ENCODE peak calls at places on chromosome 19, in seven cellular contexts. One of them, this sample, is unnamed.

GRCh38 chr19:46529622-46530451 is 34.2 kb upstream of the PNMA8B start:
- DNase-seq in colonic mucosa: peak
- DNase-seq in fibroblast of lung: peak
- DNase-seq in astrocyte of the spinal cord: peak
- DNase-seq in neural progenitor cell: peak
- DNase-seq in psoas muscle: peak
- DNase-seq in AG09309: no peak
- DNase-seq in this sample: peak

GRCh38 chr19:48403606-48404005 is 10.1 kb downstream of the GRIN2D start:
- DNase-seq in neural progenitor cell: peak
- DNase-seq in AG09309: no peak
- DNase-seq in fibroblast of lung: peak
- DNase-seq in colonic mucosa: peak
- DNase-seq in psoas muscle: no peak
- DNase-seq in astrocyte of the spinal cord: peak
- DNase-seq in this sample: no peak

GRCh38 chr19:57934820-57935665 is at the start of gene ZNF418:
- DNase-seq in neural progenitor cell: peak
- DNase-seq in colonic mucosa: peak
- DNase-seq in astrocyte of the spinal cord: peak
- DNase-seq in fibroblast of lung: peak
- DNase-seq in psoas muscle: peak
- DNase-seq in AG09309: peak
- DNase-seq in this sample: peak

GRCh38 chr19:29965529-29965928 is 23.5 kb downstream of the URI1 start:
- DNase-seq in psoas muscle: no peak
- DNase-seq in neural progenitor cell: no peak
- DNase-seq in AG09309: no peak
- DNase-seq in fibroblast of lung: peak
- DNase-seq in colonic mucosa: no peak
- DNase-seq in astrocyte of the spinal cord: peak
- DNase-seq in this sample: no peak

GRCh38 chr19:45769821-45770191 is 754 bp upstream of the SIX5 start:
- DNase-seq in psoas muscle: peak
- DNase-seq in AG09309: no peak
- DNase-seq in astrocyte of the spinal cord: no peak
- DNase-seq in neural progenitor cell: peak
- DNase-seq in colonic mucosa: peak
- DNase-seq in fibroblast of lung: no peak
- DNase-seq in this sample: peak

GRCh38 chr19:43599635-43600295 is 3.4 kb downstream of the ZNF576 start:
- DNase-seq in fibroblast of lung: no peak
- DNase-seq in astrocyte of the spinal cord: no peak
- DNase-seq in colonic mucosa: no peak
- DNase-seq in psoas muscle: no peak
- DNase-seq in AG09309: no peak
- DNase-seq in neural progenitor cell: no peak
- DNase-seq in this sample: no peak

GRCh38 chr19:10510301-10510802 is 6.9 kb downstream of the S1PR5 start:
- DNase-seq in psoas muscle: no peak
- DNase-seq in AG09309: no peak
- DNase-seq in astrocyte of the spinal cord: no peak
- DNase-seq in colonic mucosa: no peak
- DNase-seq in fibroblast of lung: no peak
- DNase-seq in neural progenitor cell: peak
- DNase-seq in this sample: no peak

GRCh38 chr19:18580311-18580710 is 8.3 kb upstream of the REX1BD start:
- DNase-seq in AG09309: no peak
- DNase-seq in psoas muscle: no peak
- DNase-seq in neural progenitor cell: no peak
- DNase-seq in fibroblast of lung: no peak
- DNase-seq in colonic mucosa: no peak
- DNase-seq in astrocyte of the spinal cord: no peak
- DNase-seq in this sample: no peak

GRCh38 chr19:18468517-18468916 is 30.6 kb upstream of the ISYNA1 start:
- DNase-seq in colonic mucosa: no peak
- DNase-seq in astrocyte of the spinal cord: no peak
- DNase-seq in psoas muscle: peak
- DNase-seq in neural progenitor cell: no peak
- DNase-seq in AG09309: no peak
- DNase-seq in fibroblast of lung: no peak
- DNase-seq in this sample: no peak

GRCh38 chr19:18775586-18776287 is 15.4 kb downstream of the COMP start:
- DNase-seq in colonic mucosa: no peak
- DNase-seq in psoas muscle: no peak
- DNase-seq in AG09309: no peak
- DNase-seq in fibroblast of lung: peak
- DNase-seq in neural progenitor cell: no peak
- DNase-seq in astrocyte of the spinal cord: peak
- DNase-seq in this sample: no peak

GRCh38 chr19:36488816-36489138 is 584 bp downstream of the ZNF566 start:
- DNase-seq in astrocyte of the spinal cord: peak
- DNase-seq in colonic mucosa: no peak
- DNase-seq in fibroblast of lung: no peak
- DNase-seq in neural progenitor cell: peak
- DNase-seq in psoas muscle: no peak
- DNase-seq in AG09309: no peak
- DNase-seq in this sample: no peak

GRCh38 chr19:4388171-4389063 is 11.9 kb downstream of the SH3GL1 start:
- DNase-seq in AG09309: no peak
- DNase-seq in colonic mucosa: no peak
- DNase-seq in astrocyte of the spinal cord: no peak
- DNase-seq in fibroblast of lung: no peak
- DNase-seq in psoas muscle: peak
- DNase-seq in neural progenitor cell: peak
- DNase-seq in this sample: no peak

GRCh38 chr19:38486731-38487336 is 53.3 kb downstream of the RYR1 start:
- DNase-seq in colonic mucosa: no peak
- DNase-seq in psoas muscle: no peak
- DNase-seq in neural progenitor cell: no peak
- DNase-seq in astrocyte of the spinal cord: no peak
- DNase-seq in fibroblast of lung: no peak
- DNase-seq in AG09309: no peak
- DNase-seq in this sample: no peak

GRCh38 chr19:53810891-53811290 is 13.2 kb downstream of the NLRP12 start:
- DNase-seq in AG09309: no peak
- DNase-seq in astrocyte of the spinal cord: no peak
- DNase-seq in psoas muscle: no peak
- DNase-seq in fibroblast of lung: no peak
- DNase-seq in neural progenitor cell: no peak
- DNase-seq in colonic mucosa: no peak
- DNase-seq in this sample: no peak

GRCh38 chr19:51714848-51715247 is 8.9 kb downstream of the HAS1 start:
- DNase-seq in neural progenitor cell: no peak
- DNase-seq in astrocyte of the spinal cord: no peak
- DNase-seq in AG09309: no peak
- DNase-seq in fibroblast of lung: no peak
- DNase-seq in colonic mucosa: no peak
- DNase-seq in psoas muscle: no peak
- DNase-seq in this sample: no peak

GRCh38 chr19:35085947-35086346 is 29.7 kb upstream of the FXYD3 start:
- DNase-seq in colonic mucosa: no peak
- DNase-seq in psoas muscle: no peak
- DNase-seq in neural progenitor cell: no peak
- DNase-seq in astrocyte of the spinal cord: no peak
- DNase-seq in fibroblast of lung: no peak
- DNase-seq in AG09309: no peak
- DNase-seq in this sample: no peak

GRCh38 chr19:38135150-38135998 is 88.6 kb downstream of the DPF1 start:
- DNase-seq in neural progenitor cell: peak
- DNase-seq in colonic mucosa: no peak
- DNase-seq in fibroblast of lung: no peak
- DNase-seq in astrocyte of the spinal cord: peak
- DNase-seq in AG09309: no peak
- DNase-seq in psoas muscle: peak
- DNase-seq in this sample: no peak

GRCh38 chr19:46478356-46478986 is 7.1 kb upstream of the PNMA8A start:
- DNase-seq in psoas muscle: no peak
- DNase-seq in AG09309: no peak
- DNase-seq in astrocyte of the spinal cord: peak
- DNase-seq in neural progenitor cell: peak
- DNase-seq in colonic mucosa: no peak
- DNase-seq in fibroblast of lung: peak
- DNase-seq in this sample: no peak

GRCh38 chr19:55699221-55699620 is 24.2 kb downstream of the EPN1 start:
- DNase-seq in fibroblast of lung: no peak
- DNase-seq in astrocyte of the spinal cord: no peak
- DNase-seq in psoas muscle: no peak
- DNase-seq in colonic mucosa: no peak
- DNase-seq in AG09309: no peak
- DNase-seq in neural progenitor cell: no peak
- DNase-seq in this sample: no peak

GRCh38 chr19:23817519-23817918 is 58.8 kb upstream of the ZNF681 start:
- DNase-seq in psoas muscle: no peak
- DNase-seq in fibroblast of lung: peak
- DNase-seq in astrocyte of the spinal cord: no peak
- DNase-seq in colonic mucosa: peak
- DNase-seq in neural progenitor cell: peak
- DNase-seq in AG09309: no peak
- DNase-seq in this sample: peak
- TF ChIP-seq CTCF in psoas muscle: peak
- TF ChIP-seq CTCF in fibroblast of lung: peak
- TF ChIP-seq CTCF in astrocyte of the spinal cord: peak
- TF ChIP-seq CTCF in colonic mucosa: peak
- TF ChIP-seq CTCF in neural progenitor cell: peak
- TF ChIP-seq CTCF in AG09309: peak
- TF ChIP-seq CTCF in this sample: peak

DNA sequence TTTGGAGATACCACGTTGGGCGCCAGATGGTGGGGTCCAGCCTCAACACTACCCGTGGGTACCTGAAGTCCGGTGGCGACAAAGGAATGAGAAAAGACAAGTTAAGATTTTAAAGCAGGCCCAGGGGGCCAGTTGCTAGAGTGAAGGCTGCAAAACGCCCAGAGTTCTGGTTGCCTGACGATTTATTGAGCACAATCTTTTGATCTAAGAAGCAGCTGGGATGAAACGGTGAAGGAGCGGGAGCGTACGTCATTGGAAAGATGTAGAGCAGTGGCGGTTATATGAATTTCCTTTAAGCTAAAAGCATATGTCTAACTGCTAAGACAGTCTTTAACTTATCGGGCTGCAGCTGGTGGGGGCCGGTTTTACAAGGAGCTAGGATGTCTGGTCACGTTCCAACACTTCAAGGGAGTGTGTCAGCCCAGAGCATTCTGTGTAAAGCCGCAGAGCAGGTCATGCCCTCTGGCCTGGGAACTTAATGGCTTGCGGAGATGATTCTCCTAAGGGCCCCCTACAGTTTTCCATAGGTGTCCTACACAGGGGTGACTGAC is 28.9 kb upstream of the EVI5L start:
- DNase-seq in AG09309: no peak
- DNase-seq in colonic mucosa: no peak
- DNase-seq in fibroblast of lung: no peak
- DNase-seq in psoas muscle: no peak
- DNase-seq in neural progenitor cell: no peak
- DNase-seq in astrocyte of the spinal cord: no peak
- DNase-seq in this sample: no peak
- TF ChIP-seq CTCF in AG09309: no peak
- TF ChIP-seq CTCF in colonic mucosa: no peak
- TF ChIP-seq CTCF in fibroblast of lung: no peak
- TF ChIP-seq CTCF in psoas muscle: no peak
- TF ChIP-seq CTCF in neural progenitor cell: no peak
- TF ChIP-seq CTCF in astrocyte of the spinal cord: no peak
- TF ChIP-seq CTCF in this sample: no peak

DNA sequence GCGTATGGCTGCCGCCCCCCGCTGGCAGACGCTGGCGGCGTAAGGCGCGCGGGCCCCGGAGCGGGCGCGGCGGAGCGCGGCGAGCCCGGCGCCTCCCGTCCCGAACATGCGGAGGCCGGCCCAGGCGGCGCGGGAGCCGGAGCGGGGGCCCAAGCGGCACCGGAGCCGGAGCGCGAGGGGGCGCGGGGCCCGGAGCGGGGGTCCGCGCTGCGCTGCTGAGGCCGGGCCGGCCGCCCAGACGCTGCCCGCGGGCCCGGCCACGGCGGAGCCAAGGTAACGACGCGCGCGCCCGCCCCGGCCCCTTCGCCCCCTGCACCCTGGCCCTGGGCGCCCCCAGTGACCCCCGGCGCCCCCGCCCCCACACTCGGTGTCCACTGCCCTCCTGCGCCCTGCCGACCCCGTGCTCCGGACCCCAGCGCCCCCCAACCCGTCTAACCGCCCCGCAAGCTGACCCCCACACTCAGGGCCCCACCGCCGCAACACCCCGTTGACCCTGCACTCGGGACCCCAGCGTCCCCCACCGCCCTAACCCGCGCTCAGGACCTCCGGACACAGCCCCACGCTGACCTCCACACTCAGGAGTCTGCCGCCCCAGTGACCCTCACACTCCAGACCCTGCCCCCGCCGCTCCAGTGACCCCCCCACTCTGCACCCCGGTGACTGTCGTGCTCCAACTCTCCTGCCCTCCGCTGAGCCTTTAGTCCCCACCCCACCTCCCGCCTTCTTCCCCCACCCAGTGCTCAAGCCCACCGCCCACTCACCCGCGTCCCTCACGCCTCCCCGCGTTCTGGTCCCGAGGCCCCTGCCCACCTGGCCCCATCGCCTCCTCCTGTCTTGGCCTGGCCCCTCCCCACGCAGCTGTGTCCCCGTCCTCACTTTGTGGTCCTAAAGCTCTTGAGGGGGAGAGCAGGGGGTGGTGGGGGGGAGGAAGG is at the start of gene CSNK1G2:
- DNase-seq in psoas muscle: no peak
- DNase-seq in fibroblast of lung: no peak
- DNase-seq in colonic mucosa: no peak
- DNase-seq in neural progenitor cell: no peak
- DNase-seq in AG09309: no peak
- DNase-seq in astrocyte of the spinal cord: no peak
- DNase-seq in this sample: peak
- TF ChIP-seq CTCF in psoas muscle: peak
- TF ChIP-seq CTCF in fibroblast of lung: no peak
- TF ChIP-seq CTCF in colonic mucosa: no peak
- TF ChIP-seq CTCF in neural progenitor cell: no peak
- TF ChIP-seq CTCF in AG09309: no peak
- TF ChIP-seq CTCF in astrocyte of the spinal cord: no peak
- TF ChIP-seq CTCF in this sample: peak

GRCh38 chr19:677601-678380 is 1.6 kb downstream of the FSTL3 start:
- DNase-seq in astrocyte of the spinal cord: peak
- DNase-seq in psoas muscle: peak
- DNase-seq in fibroblast of lung: peak
- DNase-seq in colonic mucosa: no peak
- DNase-seq in AG09309: no peak
- DNase-seq in neural progenitor cell: no peak
- DNase-seq in this sample: no peak

GRCh38 chr19:677201-677600 is 1.0 kb downstream of the FSTL3 start:
- DNase-seq in neural progenitor cell: no peak
- DNase-seq in astrocyte of the spinal cord: peak
- DNase-seq in psoas muscle: peak
- DNase-seq in colonic mucosa: peak
- DNase-seq in fibroblast of lung: peak
- DNase-seq in AG09309: peak
- DNase-seq in this sample: peak

GRCh38 chr19:679418-680286 is 3.5 kb downstream of the FSTL3 start:
- DNase-seq in fibroblast of lung: peak
- DNase-seq in neural progenitor cell: peak
- DNase-seq in astrocyte of the spinal cord: peak
- DNase-seq in AG09309: peak
- DNase-seq in colonic mucosa: peak
- DNase-seq in psoas muscle: peak
- DNase-seq in this sample: peak

GRCh38 chr19:680287-681028 is 4.3 kb downstream of the FSTL3 start:
- DNase-seq in psoas muscle: peak
- DNase-seq in neural progenitor cell: peak
- DNase-seq in astrocyte of the spinal cord: peak
- DNase-seq in colonic mucosa: peak
- DNase-seq in AG09309: peak
- DNase-seq in fibroblast of lung: peak
- DNase-seq in this sample: peak

GRCh38 chr19:678791-679388 is 2.7 kb downstream of the FSTL3 start:
- DNase-seq in psoas muscle: no peak
- DNase-seq in astrocyte of the spinal cord: no peak
- DNase-seq in colonic mucosa: no peak
- DNase-seq in fibroblast of lung: no peak
- DNase-seq in AG09309: no peak
- DNase-seq in neural progenitor cell: no peak
- DNase-seq in this sample: peak
- TF ChIP-seq CTCF in psoas muscle: no peak
- TF ChIP-seq CTCF in astrocyte of the spinal cord: no peak
- TF ChIP-seq CTCF in colonic mucosa: no peak
- TF ChIP-seq CTCF in fibroblast of lung: no peak
- TF ChIP-seq CTCF in AG09309: no peak
- TF ChIP-seq CTCF in neural progenitor cell: no peak
- TF ChIP-seq CTCF in this sample: no peak